ENCODE peak calls at places on chromosomes 12 and 14, in ten cellular contexts. One of them, this sample, is unnamed. For H3K4me1, the result is how much of the 10 kb centered on the place peaks cover.

GRCh38 chr14:56059054-56059453 is 59.2 kb upstream of the PELI2 start:
- DNase-seq in psoas muscle: no peak
- DNase-seq in fibroblast of lung: no peak
- DNase-seq in lung: no peak
- DNase-seq in mammary epithelial cell: no peak
- DNase-seq in neural progenitor cell: no peak
- DNase-seq in left lung: no peak
- DNase-seq in heart right ventricle: no peak
- DNase-seq in mesenchymal stem cell: peak
- DNase-seq in tibial nerve: no peak
- DNase-seq in this sample: peak

GRCh38 chr12:104790296-104791125 is 167.6 kb downstream of the SLC41A2 start:
- DNase-seq in psoas muscle: peak
- DNase-seq in fibroblast of lung: no peak
- DNase-seq in lung: peak
- DNase-seq in mammary epithelial cell: no peak
- DNase-seq in neural progenitor cell: peak
- DNase-seq in left lung: peak
- DNase-seq in heart right ventricle: peak
- DNase-seq in mesenchymal stem cell: peak
- DNase-seq in tibial nerve: no peak
- DNase-seq in this sample: peak

GRCh38 chr12:22684526-22685118 is 59.7 kb downstream of the ETNK1 start:
- DNase-seq in psoas muscle: no peak
- DNase-seq in fibroblast of lung: peak
- DNase-seq in lung: no peak
- DNase-seq in mammary epithelial cell: peak
- DNase-seq in neural progenitor cell: peak
- DNase-seq in left lung: no peak
- DNase-seq in heart right ventricle: no peak
- DNase-seq in mesenchymal stem cell: peak
- DNase-seq in tibial nerve: no peak
- DNase-seq in this sample: peak

GRCh38 chr14:71554323-71554722 is 377.9 kb upstream of the RGS6 start:
- DNase-seq in psoas muscle: no peak
- DNase-seq in fibroblast of lung: no peak
- DNase-seq in lung: no peak
- DNase-seq in mammary epithelial cell: no peak
- DNase-seq in neural progenitor cell: no peak
- DNase-seq in left lung: no peak
- DNase-seq in heart right ventricle: no peak
- DNase-seq in mesenchymal stem cell: no peak
- DNase-seq in tibial nerve: no peak
- DNase-seq in this sample: no peak

GRCh38 chr12:102833687-102834435 is 83.2 kb downstream of the PAH start:
- DNase-seq in psoas muscle: no peak
- DNase-seq in fibroblast of lung: peak
- DNase-seq in lung: no peak
- DNase-seq in mammary epithelial cell: no peak
- DNase-seq in neural progenitor cell: peak
- DNase-seq in left lung: no peak
- DNase-seq in heart right ventricle: no peak
- DNase-seq in mesenchymal stem cell: no peak
- DNase-seq in tibial nerve: no peak
- DNase-seq in this sample: peak

GRCh38 chr12:131454418-131455217 is 256.3 kb upstream of the SFSWAP start:
- DNase-seq in psoas muscle: no peak
- DNase-seq in fibroblast of lung: no peak
- DNase-seq in lung: no peak
- DNase-seq in mammary epithelial cell: no peak
- DNase-seq in neural progenitor cell: peak
- DNase-seq in left lung: no peak
- DNase-seq in heart right ventricle: peak
- DNase-seq in mesenchymal stem cell: no peak
- DNase-seq in tibial nerve: no peak
- DNase-seq in this sample: peak

GRCh38 chr12:131621701-131622421 is 89.0 kb upstream of the SFSWAP start:
- DNase-seq in psoas muscle: no peak
- DNase-seq in fibroblast of lung: no peak
- DNase-seq in lung: no peak
- DNase-seq in mammary epithelial cell: no peak
- DNase-seq in neural progenitor cell: peak
- DNase-seq in left lung: no peak
- DNase-seq in heart right ventricle: no peak
- DNase-seq in mesenchymal stem cell: no peak
- DNase-seq in tibial nerve: no peak
- DNase-seq in this sample: no peak

GRCh38 chr14:70670992-70671651 is 29.4 kb downstream of the TTC9 start:
- DNase-seq in psoas muscle: peak
- DNase-seq in fibroblast of lung: peak
- DNase-seq in lung: no peak
- DNase-seq in mammary epithelial cell: no peak
- DNase-seq in neural progenitor cell: no peak
- DNase-seq in left lung: no peak
- DNase-seq in heart right ventricle: no peak
- DNase-seq in mesenchymal stem cell: no peak
- DNase-seq in tibial nerve: no peak
- DNase-seq in this sample: no peak

GRCh38 chr12:87311206-87311605 is 718.0 kb downstream of the C12orf50 start:
- DNase-seq in psoas muscle: no peak
- DNase-seq in fibroblast of lung: peak
- DNase-seq in lung: no peak
- DNase-seq in mammary epithelial cell: no peak
- DNase-seq in neural progenitor cell: no peak
- DNase-seq in left lung: no peak
- DNase-seq in heart right ventricle: no peak
- DNase-seq in mesenchymal stem cell: no peak
- DNase-seq in tibial nerve: no peak
- DNase-seq in this sample: no peak

GRCh38 chr14:59305836-59306555 is 117.5 kb downstream of the DAAM1 start:
- DNase-seq in psoas muscle: no peak
- DNase-seq in fibroblast of lung: peak
- DNase-seq in lung: no peak
- DNase-seq in mammary epithelial cell: no peak
- DNase-seq in neural progenitor cell: no peak
- DNase-seq in left lung: no peak
- DNase-seq in heart right ventricle: no peak
- DNase-seq in mesenchymal stem cell: no peak
- DNase-seq in tibial nerve: no peak
- DNase-seq in this sample: no peak

GRCh38 chr14:103509864-103510263 is 12.8 kb downstream of the CKB start:
- DNase-seq in psoas muscle: no peak
- DNase-seq in fibroblast of lung: no peak
- DNase-seq in lung: no peak
- DNase-seq in mammary epithelial cell: no peak
- DNase-seq in neural progenitor cell: no peak
- DNase-seq in left lung: peak
- DNase-seq in heart right ventricle: no peak
- DNase-seq in mesenchymal stem cell: no peak
- DNase-seq in tibial nerve: no peak
- DNase-seq in this sample: no peak

GRCh38 chr12:111034148-111034910 is 114.0 kb upstream of the MYL2 start:
- DNase-seq in psoas muscle: no peak
- DNase-seq in fibroblast of lung: peak
- DNase-seq in lung: no peak
- DNase-seq in mammary epithelial cell: peak
- DNase-seq in neural progenitor cell: peak
- DNase-seq in left lung: no peak
- DNase-seq in heart right ventricle: no peak
- DNase-seq in mesenchymal stem cell: no peak
- DNase-seq in tibial nerve: no peak
- DNase-seq in this sample: peak

GRCh38 chr12:81758421-81759214 is 532 bp downstream of the PPFIA2 start:
- DNase-seq in psoas muscle: peak
- DNase-seq in fibroblast of lung: peak
- DNase-seq in lung: no peak
- DNase-seq in mammary epithelial cell: no peak
- DNase-seq in neural progenitor cell: peak
- DNase-seq in left lung: no peak
- DNase-seq in heart right ventricle: peak
- DNase-seq in mesenchymal stem cell: peak
- DNase-seq in tibial nerve: no peak
- DNase-seq in this sample: peak

GRCh38 chr12:20154060-20154459 is 214.3 kb upstream of the PDE3A start:
- DNase-seq in psoas muscle: no peak
- DNase-seq in fibroblast of lung: peak
- DNase-seq in lung: no peak
- DNase-seq in mammary epithelial cell: no peak
- DNase-seq in neural progenitor cell: no peak
- DNase-seq in left lung: no peak
- DNase-seq in heart right ventricle: no peak
- DNase-seq in mesenchymal stem cell: peak
- DNase-seq in tibial nerve: no peak
- DNase-seq in this sample: no peak

GRCh38 chr12:108826807-108827721 is 30.3 kb downstream of the SSH1 start:
- DNase-seq in psoas muscle: no peak
- DNase-seq in fibroblast of lung: peak
- DNase-seq in lung: no peak
- DNase-seq in mammary epithelial cell: no peak
- DNase-seq in neural progenitor cell: no peak
- DNase-seq in left lung: no peak
- DNase-seq in heart right ventricle: no peak
- DNase-seq in mesenchymal stem cell: no peak
- DNase-seq in tibial nerve: no peak
- DNase-seq in this sample: no peak

GRCh38 chr12:108825205-108825950 is 32.0 kb downstream of the SSH1 start:
- DNase-seq in psoas muscle: no peak
- DNase-seq in fibroblast of lung: peak
- DNase-seq in lung: no peak
- DNase-seq in mammary epithelial cell: no peak
- DNase-seq in neural progenitor cell: no peak
- DNase-seq in left lung: no peak
- DNase-seq in heart right ventricle: no peak
- DNase-seq in mesenchymal stem cell: peak
- DNase-seq in tibial nerve: no peak
- DNase-seq in this sample: no peak

GRCh38 chr12:108826115-108826806 is 31.1 kb downstream of the SSH1 start:
- DNase-seq in psoas muscle: peak
- DNase-seq in fibroblast of lung: peak
- DNase-seq in lung: no peak
- DNase-seq in mammary epithelial cell: no peak
- DNase-seq in neural progenitor cell: no peak
- DNase-seq in left lung: peak
- DNase-seq in heart right ventricle: peak
- DNase-seq in mesenchymal stem cell: peak
- DNase-seq in tibial nerve: no peak
- DNase-seq in this sample: peak

GRCh38 chr12:108828774-108829173 is 28.6 kb downstream of the SSH1 start:
- DNase-seq in psoas muscle: no peak
- DNase-seq in fibroblast of lung: peak
- DNase-seq in lung: no peak
- DNase-seq in mammary epithelial cell: no peak
- DNase-seq in neural progenitor cell: no peak
- DNase-seq in left lung: no peak
- DNase-seq in heart right ventricle: no peak
- DNase-seq in mesenchymal stem cell: peak
- DNase-seq in tibial nerve: no peak
- DNase-seq in this sample: no peak

GRCh38 chr12:108827941-108828340 is 29.4 kb downstream of the SSH1 start:
- DNase-seq in psoas muscle: no peak
- DNase-seq in fibroblast of lung: peak
- DNase-seq in lung: no peak
- DNase-seq in mammary epithelial cell: no peak
- DNase-seq in neural progenitor cell: no peak
- DNase-seq in left lung: no peak
- DNase-seq in heart right ventricle: no peak
- DNase-seq in mesenchymal stem cell: no peak
- DNase-seq in tibial nerve: no peak
- DNase-seq in this sample: no peak
- H3K4me1 ChIP-seq in psoas muscle: half or more
- H3K4me1 ChIP-seq in fibroblast of lung: under half
- H3K4me1 ChIP-seq in lung: half or more
- H3K4me1 ChIP-seq in mammary epithelial cell: under half
- H3K4me1 ChIP-seq in neural progenitor cell: under half
- H3K4me1 ChIP-seq in left lung: under half
- H3K4me1 ChIP-seq in heart right ventricle: half or more
- H3K4me1 ChIP-seq in mesenchymal stem cell: under half
- H3K4me1 ChIP-seq in tibial nerve: half or more
- H3K4me1 ChIP-seq in this sample: under half

DNA sequence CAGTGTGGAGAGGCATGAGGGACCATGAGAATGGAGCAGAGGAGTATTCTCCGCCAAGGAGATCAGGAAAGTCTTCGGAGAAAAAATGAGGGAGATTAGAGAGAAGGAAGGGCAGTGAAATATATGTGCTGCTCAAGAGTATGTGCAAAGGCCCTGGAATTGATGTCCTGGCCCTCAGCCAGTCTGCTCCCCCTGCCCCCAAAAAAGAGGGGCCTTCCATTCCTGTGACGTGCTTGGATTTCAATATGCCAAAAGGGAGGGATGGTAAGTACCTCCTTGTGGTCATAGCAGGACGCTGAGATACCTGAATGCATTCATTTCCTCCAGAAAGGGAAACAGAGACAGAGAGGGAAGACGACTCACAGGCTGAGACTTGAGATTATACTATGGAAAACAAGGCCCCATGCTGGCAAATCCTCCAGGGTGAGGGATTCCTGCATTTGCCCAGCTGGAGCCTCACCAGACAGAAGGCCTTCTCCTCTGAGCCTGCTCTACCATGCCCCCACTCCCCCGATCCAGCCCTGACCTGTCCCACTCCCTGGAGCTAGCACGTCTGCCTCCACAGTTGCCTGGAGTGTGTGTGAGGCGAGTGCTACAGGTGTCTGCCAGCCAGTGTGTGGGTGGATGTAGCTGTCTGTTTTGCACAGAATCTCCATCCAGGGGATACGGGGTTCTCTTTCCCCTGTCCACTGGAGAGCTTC is 3.9 kb upstream of the RARG start:
- DNase-seq in psoas muscle: no peak
- DNase-seq in fibroblast of lung: no peak
- DNase-seq in lung: no peak
- DNase-seq in mammary epithelial cell: no peak
- DNase-seq in neural progenitor cell: no peak
- DNase-seq in left lung: no peak
- DNase-seq in heart right ventricle: no peak
- DNase-seq in mesenchymal stem cell: no peak
- DNase-seq in tibial nerve: no peak
- DNase-seq in this sample: no peak
- H3K27ac ChIP-seq in psoas muscle: no peak
- H3K27ac ChIP-seq in fibroblast of lung: no peak
- H3K27ac ChIP-seq in lung: no peak
- H3K27ac ChIP-seq in mammary epithelial cell: no peak
- H3K27ac ChIP-seq in neural progenitor cell: no peak
- H3K27ac ChIP-seq in left lung: no peak
- H3K27ac ChIP-seq in heart right ventricle: no peak
- H3K27ac ChIP-seq in mesenchymal stem cell: no peak
- H3K27ac ChIP-seq in tibial nerve: no peak
- H3K27ac ChIP-seq in this sample: no peak

GRCh38 chr12:100845095-100845494 is 50.5 kb downstream of the ANO4 start:
- DNase-seq in psoas muscle: no peak
- DNase-seq in fibroblast of lung: peak
- DNase-seq in lung: no peak
- DNase-seq in mammary epithelial cell: peak
- DNase-seq in neural progenitor cell: no peak
- DNase-seq in left lung: no peak
- DNase-seq in heart right ventricle: no peak
- DNase-seq in mesenchymal stem cell: no peak
- DNase-seq in tibial nerve: no peak
- DNase-seq in this sample: no peak
- H3K4me1 ChIP-seq in psoas muscle: under half
- H3K4me1 ChIP-seq in fibroblast of lung: under half
- H3K4me1 ChIP-seq in lung: under half
- H3K4me1 ChIP-seq in mammary epithelial cell: under half
- H3K4me1 ChIP-seq in neural progenitor cell: under half
- H3K4me1 ChIP-seq in left lung: under half
- H3K4me1 ChIP-seq in heart right ventricle: under half
- H3K4me1 ChIP-seq in mesenchymal stem cell: under half
- H3K4me1 ChIP-seq in tibial nerve: under half
- H3K4me1 ChIP-seq in this sample: under half

GRCh38 chr12:132986885-132987225 is 688 bp downstream of the ZNF26 start:
- DNase-seq in psoas muscle: no peak
- DNase-seq in fibroblast of lung: peak
- DNase-seq in lung: no peak
- DNase-seq in mammary epithelial cell: peak
- DNase-seq in neural progenitor cell: peak
- DNase-seq in left lung: no peak
- DNase-seq in heart right ventricle: no peak
- DNase-seq in mesenchymal stem cell: no peak
- DNase-seq in tibial nerve: no peak
- DNase-seq in this sample: no peak
- H3K27ac ChIP-seq in psoas muscle: peak
- H3K27ac ChIP-seq in fibroblast of lung: peak
- H3K27ac ChIP-seq in lung: peak
- H3K27ac ChIP-seq in mammary epithelial cell: peak
- H3K27ac ChIP-seq in neural progenitor cell: no peak
- H3K27ac ChIP-seq in left lung: peak
- H3K27ac ChIP-seq in heart right ventricle: peak
- H3K27ac ChIP-seq in mesenchymal stem cell: peak
- H3K27ac ChIP-seq in tibial nerve: no peak
- H3K27ac ChIP-seq in this sample: peak